ENCODE peak calls at places on chromosomes 1 and 21, in five cellular contexts. One of them, this sample, is unnamed.

GRCh38 chr1:8027748-8028631 is 1.9 kb upstream of the ERRFI1 start:
- DNase-seq in K562: no peak
- DNase-seq in GM12878: no peak
- DNase-seq in A549: peak; percentile 73
- DNase-seq in IMR-90: peak; percentile 92
- DNase-seq in this sample: no peak

GRCh38 chr1:71881611-71882010 is 400.7 kb downstream of the NEGR1 start:
- DNase-seq in K562: no peak
- DNase-seq in GM12878: no peak
- DNase-seq in A549: no peak
- DNase-seq in IMR-90: peak; percentile 44
- DNase-seq in this sample: no peak

GRCh38 chr1:182255494-182255893 is 136.1 kb downstream of the GLUL start:
- DNase-seq in K562: no peak
- DNase-seq in GM12878: no peak
- DNase-seq in IMR-90: no peak
- DNase-seq in A549: no peak
- DNase-seq in this sample: no peak

GRCh38 chr1:6148497-6149241 is 31.5 kb downstream of the CHD5 start:
- DNase-seq in K562: peak; percentile 86
- DNase-seq in GM12878: no peak
- DNase-seq in IMR-90: no peak
- DNase-seq in A549: peak; percentile 57
- DNase-seq in this sample: peak; percentile 97

GRCh38 chr1:3632298-3632697 is 7.5 kb downstream of the TPRG1L start:
- DNase-seq in K562: no peak
- DNase-seq in IMR-90: no peak
- DNase-seq in A549: no peak
- DNase-seq in GM12878: no peak
- DNase-seq in this sample: no peak

GRCh38 chr1:60245371-60245770 is 171.8 kb upstream of the C1orf87 start:
- DNase-seq in GM12878: no peak
- DNase-seq in K562: no peak
- DNase-seq in IMR-90: no peak
- DNase-seq in A549: no peak
- DNase-seq in this sample: no peak

GRCh38 chr1:9822897-9823692 is 670 bp downstream of the CLSTN1 start:
- DNase-seq in IMR-90: peak; percentile 15
- DNase-seq in A549: peak; percentile 23
- DNase-seq in GM12878: no peak
- DNase-seq in K562: peak; percentile 38
- DNase-seq in this sample: peak; percentile 38

GRCh38 chr1:201171063-201172036 is 17.1 kb upstream of the TMEM9 start:
- DNase-seq in A549: peak; percentile 57
- DNase-seq in GM12878: no peak
- DNase-seq in K562: peak; percentile 69
- DNase-seq in IMR-90: peak; percentile 46
- DNase-seq in this sample: peak; percentile 78

GRCh38 chr21:28657576-28657975 is 335.1 kb downstream of the LTN1 start:
- DNase-seq in IMR-90: no peak
- DNase-seq in K562: no peak
- DNase-seq in A549: no peak
- DNase-seq in GM12878: no peak
- DNase-seq in this sample: no peak

GRCh38 chr1:198015317-198015716 is 98.1 kb downstream of the LHX9 start:
- DNase-seq in K562: no peak
- DNase-seq in A549: no peak
- DNase-seq in GM12878: no peak
- DNase-seq in IMR-90: peak; percentile 3
- DNase-seq in this sample: no peak

GRCh38 chr1:50027794-50028193 is 4.0 kb upstream of the AGBL4 start:
- DNase-seq in IMR-90: no peak
- DNase-seq in A549: no peak
- DNase-seq in K562: no peak
- DNase-seq in GM12878: no peak
- DNase-seq in this sample: no peak

GRCh38 chr1:209583408-209583807 is at the start of gene CAMK1G:
- DNase-seq in A549: no peak
- DNase-seq in K562: no peak
- DNase-seq in GM12878: no peak
- DNase-seq in IMR-90: peak; percentile 80
- DNase-seq in this sample: peak; percentile 61

GRCh38 chr1:198519639-198520501 is 20.6 kb downstream of the ATP6V1G3 start:
- DNase-seq in GM12878: no peak
- DNase-seq in A549: no peak
- DNase-seq in IMR-90: no peak
- DNase-seq in K562: no peak
- DNase-seq in this sample: no peak

GRCh38 chr1:14994841-14995437 is 158.6 kb upstream of the TMEM51 start:
- DNase-seq in IMR-90: no peak
- DNase-seq in GM12878: no peak
- DNase-seq in A549: no peak
- DNase-seq in K562: no peak
- DNase-seq in this sample: no peak

GRCh38 chr1:85078903-85079302 is 30.6 kb upstream of the MCOLN3 start:
- DNase-seq in IMR-90: peak; percentile 17
- DNase-seq in K562: no peak
- DNase-seq in A549: peak; percentile 6
- DNase-seq in GM12878: no peak
- DNase-seq in this sample: peak; percentile 40

GRCh38 chr1:234844479-234845031 is 234.6 kb upstream of the IRF2BP2 start:
- DNase-seq in A549: no peak
- DNase-seq in IMR-90: peak; percentile 64
- DNase-seq in GM12878: no peak
- DNase-seq in K562: no peak
- DNase-seq in this sample: no peak

GRCh38 chr1:6007318-6008083 is 15.3 kb upstream of the NPHP4 start:
- DNase-seq in K562: peak; percentile 83
- DNase-seq in A549: no peak
- DNase-seq in IMR-90: peak; percentile 40
- DNase-seq in GM12878: no peak
- DNase-seq in this sample: no peak

GRCh38 chr21:45241357-45241756 is 46.3 kb downstream of the POFUT2 start:
- DNase-seq in GM12878: no peak
- DNase-seq in K562: no peak
- DNase-seq in A549: no peak
- DNase-seq in IMR-90: no peak
- DNase-seq in this sample: no peak

GRCh38 chr1:74205236-74205635 is 7.2 kb downstream of the FPGT start:
- DNase-seq in K562: no peak
- DNase-seq in GM12878: no peak
- DNase-seq in A549: no peak
- DNase-seq in IMR-90: peak; percentile 64
- DNase-seq in this sample: no peak

GRCh38 chr21:25461730-25462129 is 145.6 kb downstream of the MRPL39 start:
- DNase-seq in K562: no peak
- DNase-seq in IMR-90: peak; percentile 12
- DNase-seq in GM12878: no peak
- DNase-seq in A549: no peak
- DNase-seq in this sample: no peak

GRCh38 chr1:118842462-118843201 is 145.5 kb downstream of the TBX15 start:
- DNase-seq in IMR-90: no peak
- DNase-seq in A549: no peak
- DNase-seq in K562: no peak
- DNase-seq in GM12878: no peak
- DNase-seq in this sample: no peak

GRCh38 chr21:35664683-35665082 is 395.6 kb downstream of the SETD4 start:
- DNase-seq in A549: no peak
- DNase-seq in GM12878: peak; percentile 11
- DNase-seq in IMR-90: peak; percentile 77
- DNase-seq in K562: no peak
- DNase-seq in this sample: no peak

GRCh38 chr1:202343652-202344349 is 2.1 kb upstream of the UBE2T start:
- DNase-seq in A549: peak; percentile 58
- DNase-seq in K562: peak; percentile 69
- DNase-seq in GM12878: no peak
- DNase-seq in IMR-90: peak; percentile 48
- DNase-seq in this sample: no peak

GRCh38 chr1:65393928-65394327 is 26.5 kb upstream of the LEPR start:
- DNase-seq in GM12878: no peak
- DNase-seq in K562: no peak
- DNase-seq in IMR-90: no peak
- DNase-seq in A549: no peak
- DNase-seq in this sample: no peak
- TF ChIP-seq BHLHE40 in GM12878: no peak
- TF ChIP-seq BHLHE40 in K562: no peak
- TF ChIP-seq BHLHE40 in IMR-90: no peak
- TF ChIP-seq BHLHE40 in A549: no peak
- TF ChIP-seq BHLHE40 in this sample: no peak

GRCh38 chr1:28915036-28915895 is 897 bp downstream of the EPB41 start:
- DNase-seq in GM12878: no peak
- DNase-seq in IMR-90: peak; percentile 41
- DNase-seq in K562: peak; percentile 68
- DNase-seq in A549: peak; percentile 30
- DNase-seq in this sample: peak; percentile 62
- TF ChIP-seq BHLHE40 in GM12878: peak; percentile 63
- TF ChIP-seq BHLHE40 in IMR-90: no peak
- TF ChIP-seq BHLHE40 in K562: peak; percentile 76
- TF ChIP-seq BHLHE40 in A549: no peak
- TF ChIP-seq BHLHE40 in this sample: no peak

DNA sequence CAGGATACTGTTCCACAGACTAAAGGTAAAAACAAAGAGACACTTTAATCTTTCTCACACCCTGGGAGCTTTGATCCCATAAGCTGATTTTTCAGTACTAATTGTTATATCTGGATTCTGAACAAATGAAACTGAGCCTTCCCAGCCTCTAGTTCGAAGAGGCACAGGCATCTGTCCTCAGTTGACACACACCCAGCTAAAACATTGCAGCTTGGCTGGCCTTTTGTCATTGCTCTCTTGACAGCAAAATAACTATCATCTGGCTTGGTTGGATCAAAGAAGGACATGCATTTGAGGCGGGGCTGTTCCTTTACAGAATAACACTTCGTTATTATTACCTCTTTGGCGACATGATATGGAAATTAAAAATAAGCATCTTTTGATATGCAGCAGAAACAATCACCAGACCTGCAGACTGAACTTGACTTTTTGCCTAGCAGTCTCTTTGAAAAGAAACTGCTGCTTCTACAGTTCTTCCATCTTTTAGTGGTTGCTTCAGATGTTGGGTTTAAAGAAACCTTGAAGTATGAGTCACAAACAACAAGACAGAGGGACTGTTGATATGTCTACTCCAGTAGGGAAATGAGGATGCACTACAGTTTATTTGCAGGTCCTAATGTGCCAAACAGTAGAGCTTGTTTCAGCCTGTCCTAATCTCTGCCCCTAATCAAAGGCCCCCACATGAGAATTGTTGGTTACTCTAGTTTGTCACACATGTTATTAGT is 166.5 kb downstream of the TPR start:
- DNase-seq in A549: no peak
- DNase-seq in GM12878: no peak
- DNase-seq in IMR-90: peak; percentile 67
- DNase-seq in K562: no peak
- DNase-seq in this sample: no peak
- TF ChIP-seq BHLHE40 in A549: no peak
- TF ChIP-seq BHLHE40 in GM12878: no peak
- TF ChIP-seq BHLHE40 in IMR-90: no peak
- TF ChIP-seq BHLHE40 in K562: no peak
- TF ChIP-seq BHLHE40 in this sample: no peak

DNA sequence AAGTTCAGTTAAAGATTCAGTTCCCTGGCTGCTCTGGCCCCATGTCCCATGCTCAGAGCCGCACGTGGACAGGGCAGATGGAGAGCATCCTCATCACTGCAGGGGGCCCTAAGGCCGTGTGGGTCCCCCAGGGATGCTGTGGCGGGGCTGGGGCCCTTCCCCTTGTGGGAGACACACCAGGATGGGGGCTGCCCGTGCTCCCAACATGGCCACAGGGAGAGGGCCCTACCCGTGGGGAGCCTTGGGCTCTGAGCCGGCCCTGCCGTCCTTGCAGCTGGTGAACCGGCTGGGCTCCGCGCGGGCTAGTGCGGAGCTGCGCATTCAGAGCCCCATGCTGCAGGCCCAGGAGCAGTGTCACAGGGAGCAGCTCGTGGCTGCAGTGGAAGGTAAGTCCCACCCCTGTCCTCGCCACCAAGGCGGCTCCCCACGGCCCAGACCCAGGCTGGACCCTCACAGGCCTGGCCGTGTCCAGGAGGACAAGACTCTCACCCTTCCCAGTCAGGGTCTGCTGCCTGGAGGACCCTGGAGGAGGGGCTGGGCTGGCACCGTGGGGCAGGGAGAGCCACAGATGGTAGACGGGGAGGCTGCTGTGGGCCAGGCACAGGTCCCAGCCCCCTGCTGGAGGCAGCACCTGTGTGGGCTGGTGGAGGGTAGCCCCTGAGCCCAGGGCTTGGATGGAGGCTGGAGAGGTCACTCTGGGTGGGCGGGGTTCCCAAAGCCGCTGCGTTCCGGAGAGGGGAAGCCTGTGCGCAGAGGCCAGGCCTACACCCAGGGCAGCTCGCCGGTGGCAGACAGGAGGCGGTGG is 53.8 kb downstream of the TRIM11 start:
- DNase-seq in IMR-90: no peak
- DNase-seq in K562: no peak
- DNase-seq in GM12878: no peak
- DNase-seq in A549: no peak
- DNase-seq in this sample: no peak
- TF ChIP-seq BHLHE40 in IMR-90: no peak
- TF ChIP-seq BHLHE40 in K562: no peak
- TF ChIP-seq BHLHE40 in GM12878: no peak
- TF ChIP-seq BHLHE40 in A549: no peak
- TF ChIP-seq BHLHE40 in this sample: no peak

GRCh38 chr1:192575499-192576189 is at the start of gene RGS1:
- DNase-seq in GM12878: peak; percentile 97
- DNase-seq in IMR-90: no peak
- DNase-seq in A549: no peak
- DNase-seq in K562: no peak
- DNase-seq in this sample: no peak
- TF ChIP-seq BHLHE40 in GM12878: peak; percentile 91
- TF ChIP-seq BHLHE40 in IMR-90: no peak
- TF ChIP-seq BHLHE40 in A549: no peak
- TF ChIP-seq BHLHE40 in K562: no peak
- TF ChIP-seq BHLHE40 in this sample: no peak

DNA sequence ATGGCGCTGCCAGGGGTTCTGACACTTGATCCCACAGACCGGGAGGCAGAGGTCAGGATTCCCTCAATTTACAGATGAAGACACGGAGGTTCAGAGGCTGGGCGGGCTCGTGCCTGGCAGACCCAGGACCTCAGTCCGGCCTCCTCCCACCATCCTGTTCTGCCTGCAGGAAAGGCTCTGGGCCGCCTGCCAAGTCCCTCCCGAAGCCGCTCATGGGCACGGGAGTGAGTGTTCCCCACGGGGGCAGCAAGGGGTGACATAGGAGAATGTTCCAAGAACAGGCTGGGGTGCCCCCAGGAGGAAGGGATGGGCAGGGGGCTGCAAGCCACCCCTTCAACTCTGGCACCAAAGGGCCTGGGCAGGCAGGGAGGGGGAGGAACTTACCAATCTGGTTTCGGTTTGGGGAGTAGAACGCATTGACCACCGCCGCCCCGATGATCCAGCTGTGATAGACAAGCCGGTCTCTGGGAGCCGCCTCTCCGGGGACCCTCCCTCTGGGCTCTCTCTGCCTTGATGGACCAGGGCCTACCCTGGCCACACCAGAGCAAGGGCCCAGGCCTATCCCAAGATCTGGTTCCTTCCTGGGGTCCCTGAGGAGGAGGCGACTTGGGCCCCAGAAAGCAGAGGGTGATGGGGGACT is 7.5 kb downstream of the PRXL2B start:
- DNase-seq in A549: no peak
- DNase-seq in IMR-90: no peak
- DNase-seq in K562: no peak
- DNase-seq in GM12878: no peak
- DNase-seq in this sample: no peak
- TF ChIP-seq BHLHE40 in A549: no peak
- TF ChIP-seq BHLHE40 in IMR-90: no peak
- TF ChIP-seq BHLHE40 in K562: no peak
- TF ChIP-seq BHLHE40 in GM12878: no peak
- TF ChIP-seq BHLHE40 in this sample: no peak